ENCODE peak calls at places on chromosomes 11 and 22, in five cellular contexts. One of them, this sample, is unnamed.

GRCh38 chr11:131674051-131674755 is 303.8 kb downstream of the NTM start:
- DNase-seq in stromal cell of bone marrow: peak
- DNase-seq in ovary: peak
- DNase-seq in right lobe of liver: peak
- DNase-seq in sciatic nerve: peak
- DNase-seq in this sample: peak

GRCh38 chr11:121086866-121087265 is 14.2 kb upstream of the TECTA start:
- DNase-seq in stromal cell of bone marrow: no peak
- DNase-seq in ovary: no peak
- DNase-seq in right lobe of liver: no peak
- DNase-seq in sciatic nerve: no peak
- DNase-seq in this sample: no peak

GRCh38 chr11:61293869-61294716 is 1.0 kb downstream of the VWCE start:
- DNase-seq in stromal cell of bone marrow: peak
- DNase-seq in ovary: peak
- DNase-seq in right lobe of liver: peak
- DNase-seq in sciatic nerve: peak
- DNase-seq in this sample: peak

GRCh38 chr11:108916935-108917334 is 252.1 kb downstream of the DDX10 start:
- DNase-seq in stromal cell of bone marrow: no peak
- DNase-seq in ovary: no peak
- DNase-seq in right lobe of liver: no peak
- DNase-seq in sciatic nerve: no peak
- DNase-seq in this sample: no peak

GRCh38 chr22:17115311-17115710 is 5.8 kb downstream of the TMEM121B start:
- DNase-seq in stromal cell of bone marrow: no peak
- DNase-seq in ovary: no peak
- DNase-seq in right lobe of liver: no peak
- DNase-seq in sciatic nerve: no peak
- DNase-seq in this sample: no peak

GRCh38 chr11:77580712-77581337 is 8.9 kb upstream of the AQP11 start:
- DNase-seq in stromal cell of bone marrow: no peak
- DNase-seq in ovary: no peak
- DNase-seq in right lobe of liver: no peak
- DNase-seq in sciatic nerve: no peak
- DNase-seq in this sample: no peak

GRCh38 chr22:23781065-23781464 is 5.7 kb upstream of the SMARCB1 start:
- DNase-seq in stromal cell of bone marrow: no peak
- DNase-seq in ovary: no peak
- DNase-seq in right lobe of liver: no peak
- DNase-seq in sciatic nerve: no peak
- DNase-seq in this sample: no peak

GRCh38 chr11:21511835-21512440 is 680.9 kb upstream of the ANO5 start:
- DNase-seq in stromal cell of bone marrow: no peak
- DNase-seq in ovary: peak
- DNase-seq in right lobe of liver: peak
- DNase-seq in sciatic nerve: peak
- DNase-seq in this sample: peak

GRCh38 chr11:86916330-86916729 is 38.9 kb downstream of the FZD4 start:
- DNase-seq in stromal cell of bone marrow: peak
- DNase-seq in ovary: peak
- DNase-seq in right lobe of liver: no peak
- DNase-seq in sciatic nerve: no peak
- DNase-seq in this sample: no peak

GRCh38 chr11:72411623-72412532 is 22.5 kb downstream of the CLPB start:
- DNase-seq in stromal cell of bone marrow: no peak
- DNase-seq in ovary: no peak
- DNase-seq in right lobe of liver: no peak
- DNase-seq in sciatic nerve: no peak
- DNase-seq in this sample: no peak

GRCh38 chr11:122843281-122844150 is 5.2 kb downstream of the CRTAM start:
- DNase-seq in stromal cell of bone marrow: no peak
- DNase-seq in ovary: no peak
- DNase-seq in right lobe of liver: no peak
- DNase-seq in sciatic nerve: no peak
- DNase-seq in this sample: no peak

This sample was measured in Right ventricle myocardium superior.